ENCODE peak calls at places on chromosomes 1 and 21, in ten cellular contexts. S is natural killer cell, G is HFFc6, A is coronary artery, O is bronchial epithelial cell, F is GM13977, R is Calu3, C is uterus, P is BJ, K is left lung. H is an unnamed sample.

GRCh38 chr1:175600721-175601440 is 142.5 kb downstream of the TNR start:
- DNase-seq in P (no peak), K (no peak), S (no peak), F (peak), O (no peak), A (no peak), C (no peak), G (no peak), R (no peak), H (no peak)

GRCh38 chr1:205639567-205639966 is 7.8 kb upstream of the ELK4 start:
- DNase-seq in R (no peak), P (no peak), O (no peak), F (no peak), G (no peak), A (no peak), S (no peak), C (no peak), K (no peak), H (no peak)

GRCh38 chr21:24456358-24456757 is 1150.9 kb downstream of the MRPL39 start:
- DNase-seq in K (no peak), A (no peak), G (no peak), P (no peak), C (no peak), O (no peak), R (no peak), F (no peak), S (no peak), H (no peak)

GRCh38 chr1:1118011-1118892 is 2.4 kb upstream of the C1orf159 start:
- DNase-seq in O (no peak), C (no peak), R (no peak), A (peak), F (no peak), S (no peak), K (no peak), P (no peak), G (no peak), H (no peak)

GRCh38 chr1:48681476-48682305 is 95.0 kb downstream of the BEND5 start:
- DNase-seq in G (no peak), P (no peak), F (no peak), R (no peak), C (peak), K (no peak), S (no peak), A (no peak), O (no peak), H (no peak)

GRCh38 chr1:117686907-117687306 is 81.1 kb downstream of the TENT5C start:
- DNase-seq in C (no peak), S (no peak), K (no peak), A (no peak), O (no peak), R (no peak), P (peak), G (peak), F (no peak), H (no peak)

GRCh38 chr1:64962447-64962846 is 3.9 kb downstream of the JAK1 start:
- DNase-seq in A (no peak), R (no peak), C (no peak), G (no peak), P (no peak), S (no peak), O (no peak), F (no peak), K (no peak), H (no peak)

GRCh38 chr1:94768046-94768445 is 52.1 kb upstream of the SLC44A3 start:
- DNase-seq in S (no peak), K (no peak), R (no peak), O (no peak), G (no peak), A (no peak), P (no peak), C (no peak), F (no peak), H (no peak)

GRCh38 chr1:33515607-33516006 is 43.2 kb downstream of the ZSCAN20 start:
- DNase-seq in K (no peak), R (no peak), C (no peak), A (no peak), O (no peak), S (no peak), F (no peak), G (no peak), P (no peak), H (no peak)

GRCh38 chr1:29056256-29056655 is 67.4 kb downstream of the TMEM200B start:
- DNase-seq in A (no peak), R (no peak), S (no peak), G (no peak), F (no peak), K (no peak), O (no peak), P (no peak), C (no peak), H (no peak)

GRCh38 chr1:212814989-212815388 is 23.3 kb downstream of the TATDN3 start:
- DNase-seq in S (no peak), R (peak), F (no peak), C (no peak), A (no peak), G (no peak), O (no peak), P (no peak), K (no peak), H (no peak)
- TF ChIP-seq CTCF in S (no peak), R (peak), F (peak), C (no peak), A (no peak), G (peak), O (peak), P (peak), K (peak), H (no peak)

GRCh38 chr1:84141177-84142003 is 2.7 kb upstream of the PRKACB start:
- DNase-seq in A (no peak), P (no peak), G (no peak), K (no peak), R (no peak), O (peak), C (no peak), F (no peak), S (no peak), H (no peak)
- TF ChIP-seq CTCF in A (no peak), P (peak), G (peak), K (peak), R (peak), O (peak), C (peak), F (peak), S (peak), H (peak)

DNA sequence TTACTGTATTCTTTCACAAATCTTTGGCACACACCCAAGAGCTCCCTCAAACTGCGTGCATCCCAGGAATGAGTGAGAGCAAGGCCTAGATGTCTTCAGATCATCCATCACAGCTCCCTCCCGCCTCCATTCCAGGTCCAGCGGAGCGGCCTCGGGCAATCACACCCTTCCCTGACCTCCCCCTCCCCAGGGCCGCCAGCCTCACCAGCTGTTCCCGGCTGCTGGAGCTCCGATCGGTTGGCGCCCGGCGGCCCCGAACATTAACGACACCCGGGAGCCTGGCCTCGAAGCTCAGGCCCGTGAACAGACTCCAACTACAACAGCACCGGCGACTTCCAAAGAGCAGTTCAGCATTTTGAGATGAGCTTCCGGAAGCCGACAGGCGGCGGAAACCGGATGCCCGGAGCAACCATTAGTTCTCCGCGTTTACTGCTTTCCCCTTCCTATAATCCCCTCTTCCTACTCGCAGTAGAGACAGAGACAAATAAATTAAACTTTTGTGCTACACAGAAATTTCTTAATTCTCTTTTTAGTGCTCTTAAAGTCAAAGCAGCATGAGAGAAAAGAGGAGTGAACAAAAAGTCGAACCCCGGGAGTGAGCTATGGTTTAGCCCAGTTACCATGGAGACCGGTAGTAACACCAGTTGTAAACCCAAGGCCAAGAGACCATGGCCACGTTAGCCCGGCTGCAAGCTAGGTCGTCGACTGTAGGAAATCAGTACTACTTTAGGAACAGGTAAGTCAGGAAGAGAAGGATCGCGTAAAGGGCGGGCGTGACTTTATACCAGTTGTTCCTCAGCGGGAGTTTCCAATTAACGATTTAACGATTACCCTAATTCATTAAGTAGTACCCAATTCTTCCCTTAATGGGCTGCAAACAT is at the start of the genes GPATCH2 and SPATA17:
- DNase-seq in P (peak), O (peak), A (peak), R (peak), G (peak), C (peak), S (peak), F (peak), K (peak), H (peak)
- TF ChIP-seq CTCF in P (peak), O (peak), A (no peak), R (peak), G (peak), C (peak), S (peak), F (no peak), K (no peak), H (peak)

GRCh38 chr1:84600796-84601195 is 26.6 kb upstream of the CTBS start:
- DNase-seq in F (no peak), R (no peak), S (no peak), A (no peak), O (no peak), G (no peak), C (no peak), P (no peak), K (no peak), H (no peak)

GRCh38 chr1:84603223-84603622 is 29.0 kb upstream of the CTBS start:
- DNase-seq in F (no peak), S (no peak), R (no peak), K (no peak), P (no peak), C (no peak), G (peak), O (peak), A (no peak), H (no peak)

GRCh38 chr1:84605157-84605556 is 30.9 kb upstream of the CTBS start:
- DNase-seq in C (no peak), S (no peak), K (no peak), F (no peak), A (no peak), G (no peak), O (no peak), P (no peak), R (no peak), H (no peak)

GRCh38 chr1:84606977-84607376 is 32.7 kb upstream of the CTBS start:
- DNase-seq in P (no peak), R (no peak), G (no peak), C (no peak), O (no peak), A (no peak), S (no peak), F (no peak), K (no peak), H (no peak)

GRCh38 chr1:84603941-84604830 is 29.9 kb upstream of the CTBS start:
- DNase-seq in C (peak), K (no peak), O (peak), S (no peak), A (peak), P (peak), G (peak), F (no peak), R (peak), H (no peak)
- TF ChIP-seq CTCF in C (peak), K (no peak), O (peak), S (no peak), A (peak), P (peak), G (peak), F (no peak), R (no peak), H (no peak)

GRCh38 chr1:157751283-157751682 is 25.6 kb downstream of the FCRL2 start:
- DNase-seq in A (no peak), S (no peak), F (no peak), K (no peak), C (no peak), G (no peak), R (no peak), O (no peak), P (no peak), H (no peak)
- TF ChIP-seq CTCF in A (no peak), S (no peak), F (no peak), K (no peak), C (no peak), G (no peak), R (no peak), O (no peak), P (no peak), H (peak)

DNA sequence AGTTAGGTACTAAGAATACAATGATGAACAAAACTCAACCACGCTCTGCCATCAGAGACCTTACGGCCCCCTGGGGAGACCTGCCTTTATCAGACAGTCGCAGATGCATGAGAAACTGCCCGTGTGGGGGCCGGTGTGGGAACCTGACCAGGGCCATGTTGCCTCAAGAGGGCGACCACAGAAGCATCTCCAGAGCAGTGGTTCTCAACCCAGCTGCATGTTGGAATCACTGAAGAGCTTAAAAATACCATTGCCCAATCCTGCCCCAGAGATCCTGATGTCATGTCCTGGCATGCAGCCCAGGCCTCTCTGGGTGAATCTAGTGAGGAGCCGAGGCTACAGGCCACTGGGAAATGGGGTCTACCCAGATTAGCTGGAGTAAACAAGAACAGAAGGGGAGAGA is 108.7 kb downstream of the PRDM2 start:
- DNase-seq in K (peak), C (peak), A (no peak), P (no peak), R (no peak), F (no peak), S (no peak), G (peak), O (peak), H (no peak)
- TF ChIP-seq CTCF in K (no peak), C (no peak), A (no peak), P (no peak), R (no peak), F (no peak), S (no peak), G (no peak), O (no peak), H (no peak)

GRCh38 chr1:200838676-200839445 is 33.9 kb upstream of the GPR25 start:
- DNase-seq in A (no peak), F (no peak), G (peak), K (no peak), S (no peak), C (no peak), R (no peak), P (no peak), O (no peak), H (no peak)

GRCh38 chr1:200836213-200836612 is 36.6 kb upstream of the GPR25 start:
- DNase-seq in S (no peak), O (no peak), G (no peak), F (no peak), K (no peak), C (no peak), A (no peak), P (no peak), R (no peak), H (no peak)

GRCh38 chr1:200837931-200838571 is 34.7 kb upstream of the GPR25 start:
- DNase-seq in C (no peak), A (no peak), R (no peak), K (no peak), P (peak), O (peak), G (peak), F (peak), S (no peak), H (no peak)
- TF ChIP-seq CTCF in C (peak), A (peak), R (peak), K (peak), P (peak), O (no peak), G (peak), F (peak), S (peak), H (peak)

GRCh38 chr1:178959543-178960460 is 65.9 kb upstream of the FAM20B start:
- DNase-seq in P (no peak), R (no peak), G (no peak), O (no peak), A (peak), C (no peak), S (no peak), K (no peak), F (no peak), H (no peak)

GRCh38 chr1:178962853-178963810 is 62.6 kb upstream of the FAM20B start:
- DNase-seq in K (no peak), R (no peak), O (no peak), C (no peak), P (no peak), F (peak), G (no peak), A (peak), S (no peak), H (no peak)

GRCh38 chr1:178960781-178961180 is 64.9 kb upstream of the FAM20B start:
- DNase-seq in G (no peak), K (no peak), F (peak), A (peak), R (no peak), O (no peak), C (no peak), S (no peak), P (no peak), H (no peak)

GRCh38 chr1:178961331-178961730 is 64.4 kb upstream of the FAM20B start:
- DNase-seq in G (no peak), P (no peak), F (peak), A (peak), K (no peak), R (no peak), S (no peak), O (no peak), C (no peak), H (no peak)

GRCh38 chr1:178961868-178962267 is 63.8 kb upstream of the FAM20B start:
- DNase-seq in A (no peak), S (no peak), K (no peak), G (no peak), F (peak), P (no peak), O (no peak), R (no peak), C (no peak), H (no peak)
- TF ChIP-seq CTCF in A (no peak), S (no peak), K (no peak), G (no peak), F (no peak), P (no peak), O (no peak), R (no peak), C (no peak), H (no peak)

GRCh38 chr1:223016890-223017289 is 126.2 kb downstream of the TLR5 start:
- DNase-seq in K (no peak), R (no peak), C (no peak), O (no peak), G (no peak), A (no peak), S (no peak), P (no peak), F (no peak), H (no peak)
- TF ChIP-seq CTCF in K (no peak), R (no peak), C (no peak), O (no peak), G (no peak), A (no peak), S (no peak), P (no peak), F (no peak), H (no peak)

H was measured in CD14-positive monocyte.